ENCODE peak calls at places on chromosomes 5 and 9, in eight cellular contexts. One of them, this sample, is unnamed.

GRCh38 chr5:2093859-2094615 is 211.3 kb upstream of the IRX4 start:
- DNase-seq in stomach: no peak
- DNase-seq in suprapubic skin: peak; percentile 82
- DNase-seq in transverse colon: no peak
- DNase-seq in A549: peak; percentile 55
- DNase-seq in ovary: peak; percentile 47
- DNase-seq in sigmoid colon: no peak
- DNase-seq in K562: no peak
- DNase-seq in this sample: no peak

GRCh38 chr5:132428147-132428482 is 58.6 kb downstream of the SLC22A5 start:
- DNase-seq in stomach: no peak
- DNase-seq in suprapubic skin: no peak
- DNase-seq in transverse colon: no peak
- DNase-seq in A549: no peak
- DNase-seq in ovary: no peak
- DNase-seq in sigmoid colon: no peak
- DNase-seq in K562: no peak
- DNase-seq in this sample: no peak

GRCh38 chr9:19471737-19472648 is 63.2 kb downstream of the ACER2 start:
- DNase-seq in stomach: peak; percentile 61
- DNase-seq in suprapubic skin: peak; percentile 73
- DNase-seq in transverse colon: peak; percentile 51
- DNase-seq in A549: peak; percentile 64
- DNase-seq in ovary: peak; percentile 53
- DNase-seq in sigmoid colon: peak; percentile 77
- DNase-seq in K562: peak; percentile 61
- DNase-seq in this sample: no peak

GRCh38 chr9:131701789-131702337 is 38.0 kb downstream of the RAPGEF1 start:
- DNase-seq in stomach: no peak
- DNase-seq in suprapubic skin: no peak
- DNase-seq in transverse colon: no peak
- DNase-seq in A549: no peak
- DNase-seq in ovary: no peak
- DNase-seq in sigmoid colon: no peak
- DNase-seq in K562: no peak
- DNase-seq in this sample: no peak

GRCh38 chr9:78386746-78387145 is 89.8 kb downstream of the PSAT1 start:
- DNase-seq in stomach: no peak
- DNase-seq in suprapubic skin: no peak
- DNase-seq in transverse colon: no peak
- DNase-seq in A549: no peak
- DNase-seq in ovary: no peak
- DNase-seq in sigmoid colon: no peak
- DNase-seq in K562: no peak
- DNase-seq in this sample: no peak

GRCh38 chr9:91659529-91660294 is 236.1 kb upstream of the NFIL3 start:
- DNase-seq in stomach: no peak
- DNase-seq in suprapubic skin: no peak
- DNase-seq in transverse colon: no peak
- DNase-seq in A549: peak; percentile 16
- DNase-seq in ovary: no peak
- DNase-seq in sigmoid colon: no peak
- DNase-seq in K562: peak; percentile 42
- DNase-seq in this sample: no peak

GRCh38 chr5:124902097-124902821 is 155.8 kb upstream of the ZNF608 start:
- DNase-seq in stomach: no peak
- DNase-seq in suprapubic skin: no peak
- DNase-seq in transverse colon: no peak
- DNase-seq in A549: no peak
- DNase-seq in ovary: no peak
- DNase-seq in sigmoid colon: no peak
- DNase-seq in K562: peak; percentile 25
- DNase-seq in this sample: no peak

GRCh38 chr9:131105952-131106351 is 9.6 kb downstream of the AIF1L start:
- DNase-seq in stomach: no peak
- DNase-seq in suprapubic skin: no peak
- DNase-seq in transverse colon: no peak
- DNase-seq in A549: no peak
- DNase-seq in ovary: no peak
- DNase-seq in sigmoid colon: no peak
- DNase-seq in K562: peak; percentile 41
- DNase-seq in this sample: no peak

GRCh38 chr9:69149321-69149807 is 24.7 kb upstream of the TJP2 start:
- DNase-seq in stomach: no peak
- DNase-seq in suprapubic skin: no peak
- DNase-seq in transverse colon: no peak
- DNase-seq in A549: no peak
- DNase-seq in ovary: no peak
- DNase-seq in sigmoid colon: no peak
- DNase-seq in K562: no peak
- DNase-seq in this sample: no peak

GRCh38 chr5:14164764-14165163 is 21.6 kb downstream of the TRIO start:
- DNase-seq in stomach: no peak
- DNase-seq in suprapubic skin: no peak
- DNase-seq in transverse colon: no peak
- DNase-seq in A549: no peak
- DNase-seq in ovary: no peak
- DNase-seq in sigmoid colon: no peak
- DNase-seq in K562: no peak
- DNase-seq in this sample: no peak

GRCh38 chr9:109705515-109705914 is 74.5 kb upstream of the PALM2AKAP2 start:
- DNase-seq in stomach: no peak
- DNase-seq in suprapubic skin: no peak
- DNase-seq in transverse colon: no peak
- DNase-seq in A549: peak; percentile 46
- DNase-seq in ovary: no peak
- DNase-seq in sigmoid colon: no peak
- DNase-seq in K562: no peak
- DNase-seq in this sample: no peak

GRCh38 chr9:77999231-77999631 is 32.4 kb downstream of the GNAQ start:
- DNase-seq in stomach: no peak
- DNase-seq in suprapubic skin: no peak
- DNase-seq in transverse colon: no peak
- DNase-seq in A549: no peak
- DNase-seq in ovary: no peak
- DNase-seq in sigmoid colon: no peak
- DNase-seq in K562: no peak
- DNase-seq in this sample: no peak

DNA sequence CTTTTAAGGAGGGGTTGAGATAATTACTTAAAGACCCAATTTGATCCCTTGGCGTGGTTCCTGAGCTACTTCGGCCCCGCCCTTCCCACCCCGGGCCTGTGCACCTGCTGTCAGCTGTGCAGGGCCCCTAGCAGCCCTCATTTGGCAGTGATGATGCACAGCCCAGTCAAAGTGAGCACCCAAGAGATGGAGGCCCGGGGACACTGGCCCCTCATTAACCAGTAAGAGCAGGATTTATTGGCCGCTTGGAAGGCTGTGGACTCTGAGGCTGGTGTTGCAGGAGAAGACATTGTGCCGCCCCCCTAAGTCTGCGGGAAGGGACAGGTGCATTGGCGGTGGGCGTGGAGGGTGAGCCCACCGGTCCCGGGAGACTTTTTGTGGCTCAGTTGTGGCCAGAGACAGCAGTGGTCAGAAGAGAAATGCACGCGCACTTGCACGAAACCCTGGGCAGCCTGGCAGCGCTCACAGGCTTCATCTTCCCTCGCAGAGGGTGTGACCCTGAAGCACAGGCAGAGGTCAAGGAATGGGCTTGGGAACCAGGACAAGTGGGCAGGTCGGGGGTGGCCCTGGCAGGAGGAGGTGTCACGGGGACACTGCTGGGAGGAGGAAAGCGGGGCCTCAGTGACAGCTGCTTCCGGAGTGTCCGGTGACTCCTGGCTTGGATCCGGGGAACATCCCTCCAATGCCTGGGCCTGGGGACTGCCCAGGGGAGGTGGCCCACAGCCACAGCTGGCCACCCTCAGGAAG is 74.0 kb upstream of the RXRA start:
- DNase-seq in stomach: no peak
- DNase-seq in suprapubic skin: no peak
- DNase-seq in transverse colon: no peak
- DNase-seq in A549: no peak
- DNase-seq in ovary: no peak
- DNase-seq in sigmoid colon: no peak
- DNase-seq in K562: no peak
- DNase-seq in this sample: no peak
- TF ChIP-seq EP300 in stomach: no peak
- TF ChIP-seq EP300 in suprapubic skin: no peak
- TF ChIP-seq EP300 in transverse colon: no peak
- TF ChIP-seq EP300 in A549: no peak
- TF ChIP-seq EP300 in ovary: no peak
- TF ChIP-seq EP300 in sigmoid colon: no peak
- TF ChIP-seq EP300 in K562: no peak
- TF ChIP-seq EP300 in this sample: no peak

GRCh38 chr9:112369817-112370216 is 10.1 kb upstream of the HSDL2 start:
- DNase-seq in stomach: no peak
- DNase-seq in suprapubic skin: no peak
- DNase-seq in transverse colon: no peak
- DNase-seq in A549: no peak
- DNase-seq in ovary: no peak
- DNase-seq in sigmoid colon: no peak
- DNase-seq in K562: no peak
- DNase-seq in this sample: no peak
- H3K9me3 ChIP-seq in stomach: peaks cover 15% of the 10 kb centered on the region
- H3K9me3 ChIP-seq in suprapubic skin: no peaks in the 10 kb centered on the region
- H3K9me3 ChIP-seq in transverse colon: peaks cover 7% of the 10 kb centered on the region
- H3K9me3 ChIP-seq in A549: peaks cover 27% of the 10 kb centered on the region
- H3K9me3 ChIP-seq in ovary: no peaks in the 10 kb centered on the region
- H3K9me3 ChIP-seq in sigmoid colon: no peaks in the 10 kb centered on the region
- H3K9me3 ChIP-seq in K562: peaks cover 4% of the 10 kb centered on the region
- H3K9me3 ChIP-seq in this sample: peaks cover 38% of the 10 kb centered on the region

GRCh38 chr5:142013734-142014495 is 1.1 kb upstream of the GNPDA1 start:
- DNase-seq in stomach: no peak
- DNase-seq in suprapubic skin: peak; percentile 75
- DNase-seq in transverse colon: peak; percentile 45
- DNase-seq in A549: peak; percentile 46
- DNase-seq in ovary: no peak
- DNase-seq in sigmoid colon: peak; percentile 77
- DNase-seq in K562: peak; percentile 52
- DNase-seq in this sample: no peak
- TF ChIP-seq EP300 in stomach: no peak
- TF ChIP-seq EP300 in suprapubic skin: no peak
- TF ChIP-seq EP300 in transverse colon: no peak
- TF ChIP-seq EP300 in A549: no peak
- TF ChIP-seq EP300 in ovary: no peak
- TF ChIP-seq EP300 in sigmoid colon: no peak
- TF ChIP-seq EP300 in K562: no peak
- TF ChIP-seq EP300 in this sample: no peak

GRCh38 chr5:152995214-152995725 is 495.2 kb upstream of the GRIA1 start:
- DNase-seq in stomach: no peak
- DNase-seq in suprapubic skin: no peak
- DNase-seq in transverse colon: no peak
- DNase-seq in A549: no peak
- DNase-seq in ovary: no peak
- DNase-seq in sigmoid colon: no peak
- DNase-seq in K562: no peak
- DNase-seq in this sample: no peak

GRCh38 chr5:152987156-152987555 is 503.3 kb upstream of the GRIA1 start:
- DNase-seq in stomach: peak; percentile 26
- DNase-seq in suprapubic skin: no peak
- DNase-seq in transverse colon: no peak
- DNase-seq in A549: no peak
- DNase-seq in ovary: no peak
- DNase-seq in sigmoid colon: no peak
- DNase-seq in K562: no peak
- DNase-seq in this sample: no peak

GRCh38 chr5:152994040-152994439 is 496.4 kb upstream of the GRIA1 start:
- DNase-seq in stomach: no peak
- DNase-seq in suprapubic skin: no peak
- DNase-seq in transverse colon: no peak
- DNase-seq in A549: no peak
- DNase-seq in ovary: no peak
- DNase-seq in sigmoid colon: no peak
- DNase-seq in K562: no peak
- DNase-seq in this sample: no peak

GRCh38 chr5:152990771-152991170 is 499.7 kb upstream of the GRIA1 start:
- DNase-seq in stomach: no peak
- DNase-seq in suprapubic skin: no peak
- DNase-seq in transverse colon: no peak
- DNase-seq in A549: no peak
- DNase-seq in ovary: no peak
- DNase-seq in sigmoid colon: no peak
- DNase-seq in K562: no peak
- DNase-seq in this sample: no peak

DNA sequence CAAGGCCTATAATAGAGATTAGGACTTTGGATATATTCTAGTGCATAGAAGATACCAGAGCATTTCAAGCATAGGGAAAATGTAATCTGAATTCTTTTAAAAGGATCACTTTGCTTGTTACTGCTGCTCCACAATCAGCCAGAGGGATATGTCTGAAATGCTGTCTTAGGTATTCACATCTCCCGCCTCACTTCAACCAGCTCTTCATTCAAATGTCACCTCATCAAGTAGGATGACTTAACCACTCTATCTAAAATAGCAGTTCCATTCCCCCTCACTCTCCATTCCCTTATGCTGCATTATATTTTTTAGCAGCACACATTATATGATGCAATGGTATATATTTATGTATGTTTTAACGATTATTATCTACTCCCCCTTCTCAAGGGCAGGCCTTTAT is 500.3 kb upstream of the GRIA1 start:
- DNase-seq in stomach: no peak
- DNase-seq in suprapubic skin: no peak
- DNase-seq in transverse colon: no peak
- DNase-seq in A549: no peak
- DNase-seq in ovary: no peak
- DNase-seq in sigmoid colon: no peak
- DNase-seq in K562: no peak
- DNase-seq in this sample: no peak
- H3K9me3 ChIP-seq in stomach: no peaks in the 10 kb centered on the region
- H3K9me3 ChIP-seq in suprapubic skin: no peaks in the 10 kb centered on the region
- H3K9me3 ChIP-seq in transverse colon: no peaks in the 10 kb centered on the region
- H3K9me3 ChIP-seq in A549: no peaks in the 10 kb centered on the region
- H3K9me3 ChIP-seq in ovary: no peaks in the 10 kb centered on the region
- H3K9me3 ChIP-seq in sigmoid colon: no peaks in the 10 kb centered on the region
- H3K9me3 ChIP-seq in K562: peaks cover 4% of the 10 kb centered on the region
- H3K9me3 ChIP-seq in this sample: no peaks in the 10 kb centered on the region

GRCh38 chr5:180499684-180500083 is 5.5 kb downstream of the CNOT6 start:
- DNase-seq in stomach: no peak
- DNase-seq in suprapubic skin: no peak
- DNase-seq in transverse colon: no peak
- DNase-seq in A549: no peak
- DNase-seq in ovary: no peak
- DNase-seq in sigmoid colon: no peak
- DNase-seq in K562: peak; percentile 26
- DNase-seq in this sample: no peak
- TF ChIP-seq EP300 in stomach: no peak
- TF ChIP-seq EP300 in suprapubic skin: no peak
- TF ChIP-seq EP300 in transverse colon: no peak
- TF ChIP-seq EP300 in A549: no peak
- TF ChIP-seq EP300 in ovary: no peak
- TF ChIP-seq EP300 in sigmoid colon: no peak
- TF ChIP-seq EP300 in K562: no peak
- TF ChIP-seq EP300 in this sample: no peak